ENCODE peak calls at places on chromosome 3, in eight cellular contexts. M, T, W, C, I, Y, Q and O are unnamed samples.
A peak's percentile ranks its signal among the peaks of the same experiment; 100 is the strongest.

GRCh38 chr3:126718506-126719445 is 14.7 kb downstream of the CHCHD6 start:
- DNase-seq in Y (no peak), I (no peak), M (no peak), W (no peak), Q (peak; percentile 75), C (no peak), T (no peak), O (no peak)

GRCh38 chr3:165443664-165444063 is 247.5 kb upstream of the SLITRK3 start:
- DNase-seq in Q (no peak), I (no peak), C (no peak), T (no peak), W (no peak), Y (no peak), M (no peak), O (no peak)

GRCh38 chr3:52528596-52529375 is 4.9 kb downstream of the NT5DC2 start:
- DNase-seq in W (no peak), I (no peak), Q (no peak), T (no peak), M (no peak), Y (no peak), C (peak; percentile 10), O (no peak)

GRCh38 chr3:129025691-129026435 is 24.8 kb downstream of the EFCC1 start:
- DNase-seq in Y (no peak), W (no peak), T (no peak), I (no peak), C (no peak), M (no peak), Q (no peak), O (no peak)

GRCh38 chr3:123346726-123347125 is 102.2 kb downstream of the ADCY5 start:
- DNase-seq in T (no peak), Y (no peak), I (peak; percentile 97), Q (no peak), C (no peak), M (no peak), W (no peak), O (no peak)

GRCh38 chr3:23874359-23875120 is 42.2 kb downstream of the NKIRAS1 start:
- DNase-seq in W (no peak), T (no peak), M (no peak), I (no peak), C (no peak), Q (no peak), Y (no peak), O (no peak)

GRCh38 chr3:10628902-10629700 is 123.7 kb upstream of the ATP2B2 start:
- DNase-seq in M (no peak), I (no peak), C (no peak), T (no peak), Y (no peak), W (no peak), Q (no peak), O (no peak)

GRCh38 chr3:105582015-105582414 is 215.3 kb downstream of the ALCAM start:
- DNase-seq in M (no peak), W (no peak), T (no peak), Y (no peak), Q (no peak), C (no peak), I (no peak), O (no peak)

GRCh38 chr3:98662699-98663098 is 69.3 kb upstream of the CPOX start:
- DNase-seq in Q (no peak), C (no peak), T (no peak), M (no peak), W (no peak), I (no peak), Y (no peak), O (no peak)

GRCh38 chr3:120203016-120203415 is 82.0 kb downstream of the GPR156 start:
- DNase-seq in C (no peak), T (no peak), M (no peak), Y (no peak), W (peak; percentile 82), Q (no peak), I (peak; percentile 85), O (peak; percentile 91)